ENCODE peak calls at places on chromosomes 2 and 18, in five cellular contexts. One of them, this sample, is unnamed.

GRCh38 chr2:99488587-99488998 is 1.2 kb downstream of the REV1 start:
- DNase-seq in CD8-positive, alpha-beta memory T cell: no peak
- DNase-seq in A549: no peak
- DNase-seq in brain microvascular endothelial cell: no peak
- DNase-seq in lung: no peak
- DNase-seq in this sample: no peak

GRCh38 chr18:63472380-63472779 is 4.4 kb upstream of the SERPINB5 start:
- DNase-seq in lung: no peak
- DNase-seq in A549: peak; percentile 23
- DNase-seq in CD8-positive, alpha-beta memory T cell: no peak
- DNase-seq in brain microvascular endothelial cell: no peak
- DNase-seq in this sample: no peak

GRCh38 chr2:10223932-10224720 is 78.6 kb upstream of the HPCAL1 start:
- DNase-seq in A549: no peak
- DNase-seq in brain microvascular endothelial cell: no peak
- DNase-seq in CD8-positive, alpha-beta memory T cell: no peak
- DNase-seq in lung: no peak
- DNase-seq in this sample: no peak

GRCh38 chr2:52264488-52264887 is 1232.6 kb upstream of the NRXN1 start:
- DNase-seq in lung: no peak
- DNase-seq in CD8-positive, alpha-beta memory T cell: no peak
- DNase-seq in brain microvascular endothelial cell: no peak
- DNase-seq in A549: no peak
- DNase-seq in this sample: no peak

GRCh38 chr2:224598669-224599068 is 13.5 kb upstream of the CUL3 start:
- DNase-seq in CD8-positive, alpha-beta memory T cell: no peak
- DNase-seq in brain microvascular endothelial cell: no peak
- DNase-seq in A549: no peak
- DNase-seq in lung: no peak
- DNase-seq in this sample: no peak

GRCh38 chr2:26952374-26952773 is 18.1 kb upstream of the MAPRE3 start:
- DNase-seq in brain microvascular endothelial cell: no peak
- DNase-seq in CD8-positive, alpha-beta memory T cell: no peak
- DNase-seq in lung: no peak
- DNase-seq in A549: no peak
- DNase-seq in this sample: no peak

GRCh38 chr2:202375006-202375610 is 1.0 kb upstream of the BMPR2 start:
- DNase-seq in A549: no peak
- DNase-seq in brain microvascular endothelial cell: peak; percentile 76
- DNase-seq in lung: peak; percentile 56
- DNase-seq in CD8-positive, alpha-beta memory T cell: peak; percentile 18
- DNase-seq in this sample: peak; percentile 33

GRCh38 chr2:118169359-118170005 is 81.2 kb downstream of the INSIG2 start:
- DNase-seq in CD8-positive, alpha-beta memory T cell: peak; percentile 7
- DNase-seq in lung: no peak
- DNase-seq in A549: no peak
- DNase-seq in brain microvascular endothelial cell: no peak
- DNase-seq in this sample: no peak

GRCh38 chr2:132754392-132754791 is 84.4 kb upstream of the LYPD1 start:
- DNase-seq in brain microvascular endothelial cell: no peak
- DNase-seq in CD8-positive, alpha-beta memory T cell: no peak
- DNase-seq in A549: no peak
- DNase-seq in lung: no peak
- DNase-seq in this sample: no peak

GRCh38 chr2:181354626-181355025 is 102.6 kb upstream of the ITGA4 start:
- DNase-seq in brain microvascular endothelial cell: peak; percentile 67
- DNase-seq in lung: no peak
- DNase-seq in CD8-positive, alpha-beta memory T cell: no peak
- DNase-seq in A549: peak; percentile 2
- DNase-seq in this sample: no peak

GRCh38 chr2:237310515-237311114 is 103.3 kb downstream of the COL6A3 start:
- DNase-seq in A549: peak; percentile 13
- DNase-seq in brain microvascular endothelial cell: peak; percentile 57
- DNase-seq in lung: no peak
- DNase-seq in CD8-positive, alpha-beta memory T cell: no peak
- DNase-seq in this sample: no peak
- H3K27ac ChIP-seq in A549: no peak overlapping the region
- H3K27ac ChIP-seq in brain microvascular endothelial cell: no peak overlapping the region
- H3K27ac ChIP-seq in lung: no peak overlapping the region
- H3K27ac ChIP-seq in CD8-positive, alpha-beta memory T cell: no peak overlapping the region
- H3K27ac ChIP-seq in this sample: no peak overlapping the region

GRCh38 chr2:15701991-15702390 is 110.3 kb downstream of the DDX1 start:
- DNase-seq in CD8-positive, alpha-beta memory T cell: no peak
- DNase-seq in A549: no peak
- DNase-seq in lung: no peak
- DNase-seq in brain microvascular endothelial cell: no peak
- DNase-seq in this sample: no peak

GRCh38 chr2:15702452-15702851 is 110.8 kb downstream of the DDX1 start:
- DNase-seq in brain microvascular endothelial cell: no peak
- DNase-seq in lung: no peak
- DNase-seq in A549: no peak
- DNase-seq in CD8-positive, alpha-beta memory T cell: no peak
- DNase-seq in this sample: no peak

GRCh38 chr2:15704086-15704787 is 112.6 kb downstream of the DDX1 start:
- DNase-seq in lung: no peak
- DNase-seq in A549: no peak
- DNase-seq in CD8-positive, alpha-beta memory T cell: no peak
- DNase-seq in brain microvascular endothelial cell: no peak
- DNase-seq in this sample: no peak

GRCh38 chr2:15704788-15705115 is 113.1 kb downstream of the DDX1 start:
- DNase-seq in lung: no peak
- DNase-seq in brain microvascular endothelial cell: no peak
- DNase-seq in A549: no peak
- DNase-seq in CD8-positive, alpha-beta memory T cell: no peak
- DNase-seq in this sample: no peak

GRCh38 chr2:15703365-15703869 is 111.7 kb downstream of the DDX1 start:
- DNase-seq in A549: no peak
- DNase-seq in CD8-positive, alpha-beta memory T cell: no peak
- DNase-seq in lung: no peak
- DNase-seq in brain microvascular endothelial cell: no peak
- DNase-seq in this sample: no peak
- H3K27ac ChIP-seq in A549: no peak overlapping the region
- H3K27ac ChIP-seq in CD8-positive, alpha-beta memory T cell: no peak overlapping the region
- H3K27ac ChIP-seq in lung: peak overlapping the region; percentile 38
- H3K27ac ChIP-seq in brain microvascular endothelial cell: no peak overlapping the region
- H3K27ac ChIP-seq in this sample: no peak overlapping the region

DNA sequence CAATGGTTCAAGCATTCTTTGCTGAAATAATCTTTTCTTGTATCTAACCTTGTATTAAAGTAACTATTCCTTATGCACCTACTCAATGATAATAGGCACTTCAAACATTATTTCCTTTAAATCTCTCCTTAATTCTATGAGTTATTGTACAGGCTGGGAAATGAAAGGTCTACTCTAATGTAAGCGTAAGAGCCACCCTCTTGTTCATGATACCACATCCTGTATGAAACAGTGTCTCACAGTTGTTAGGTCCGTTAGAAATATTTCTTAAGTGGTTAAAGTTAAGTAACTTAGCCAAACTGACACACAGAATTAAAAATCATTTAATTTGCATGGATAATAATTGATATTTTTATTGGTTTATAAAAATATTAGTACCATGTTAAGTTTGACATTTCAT is 162.5 kb upstream of the RPRM start:
- DNase-seq in A549: no peak
- DNase-seq in lung: no peak
- DNase-seq in CD8-positive, alpha-beta memory T cell: no peak
- DNase-seq in brain microvascular endothelial cell: no peak
- DNase-seq in this sample: no peak
- H3K27ac ChIP-seq in A549: no peak overlapping the region
- H3K27ac ChIP-seq in lung: no peak overlapping the region
- H3K27ac ChIP-seq in CD8-positive, alpha-beta memory T cell: no peak overlapping the region
- H3K27ac ChIP-seq in brain microvascular endothelial cell: no peak overlapping the region
- H3K27ac ChIP-seq in this sample: no peak overlapping the region

GRCh38 chr2:236341721-236342120 is 77.5 kb upstream of the ASB18 start:
- DNase-seq in brain microvascular endothelial cell: no peak
- DNase-seq in CD8-positive, alpha-beta memory T cell: no peak
- DNase-seq in lung: no peak
- DNase-seq in A549: no peak
- DNase-seq in this sample: no peak

GRCh38 chr2:236342951-236343350 is 78.7 kb upstream of the ASB18 start:
- DNase-seq in brain microvascular endothelial cell: no peak
- DNase-seq in lung: no peak
- DNase-seq in A549: no peak
- DNase-seq in CD8-positive, alpha-beta memory T cell: no peak
- DNase-seq in this sample: no peak

GRCh38 chr2:236342507-236342906 is 78.3 kb upstream of the ASB18 start:
- DNase-seq in brain microvascular endothelial cell: no peak
- DNase-seq in lung: no peak
- DNase-seq in CD8-positive, alpha-beta memory T cell: no peak
- DNase-seq in A549: no peak
- DNase-seq in this sample: no peak

GRCh38 chr2:236340251-236340650 is 76.0 kb upstream of the ASB18 start:
- DNase-seq in lung: no peak
- DNase-seq in brain microvascular endothelial cell: no peak
- DNase-seq in CD8-positive, alpha-beta memory T cell: no peak
- DNase-seq in A549: no peak
- DNase-seq in this sample: no peak

DNA sequence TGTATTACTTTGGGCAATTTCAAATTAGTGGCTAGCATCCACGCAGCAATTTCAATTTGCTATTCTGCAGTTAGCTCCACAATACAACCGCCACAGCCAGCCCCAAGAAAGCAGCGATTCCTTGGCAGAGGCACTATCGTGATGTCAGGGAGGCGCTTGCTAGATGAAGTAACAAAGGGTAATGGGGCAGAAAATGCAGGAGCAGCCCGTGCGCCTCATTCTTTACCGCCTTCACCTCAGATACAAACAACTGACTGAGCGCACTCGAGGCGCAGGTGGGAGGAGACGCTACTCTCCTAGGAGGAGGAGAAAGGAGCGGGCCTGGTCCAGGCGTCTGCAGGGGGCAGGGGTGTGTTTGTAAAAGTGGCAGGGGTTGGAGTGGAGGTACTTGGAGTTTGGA is 76.9 kb upstream of the ASB18 start:
- DNase-seq in A549: no peak
- DNase-seq in brain microvascular endothelial cell: no peak
- DNase-seq in lung: no peak
- DNase-seq in CD8-positive, alpha-beta memory T cell: no peak
- DNase-seq in this sample: no peak
- H3K27ac ChIP-seq in A549: no peak overlapping the region
- H3K27ac ChIP-seq in brain microvascular endothelial cell: no peak overlapping the region
- H3K27ac ChIP-seq in lung: no peak overlapping the region
- H3K27ac ChIP-seq in CD8-positive, alpha-beta memory T cell: no peak overlapping the region
- H3K27ac ChIP-seq in this sample: no peak overlapping the region

GRCh38 chr2:121152861-121153260 is 132.1 kb downstream of the TFCP2L1 start:
- DNase-seq in CD8-positive, alpha-beta memory T cell: no peak
- DNase-seq in A549: no peak
- DNase-seq in brain microvascular endothelial cell: no peak
- DNase-seq in lung: no peak
- DNase-seq in this sample: no peak
- H3K27ac ChIP-seq in CD8-positive, alpha-beta memory T cell: no peak overlapping the region
- H3K27ac ChIP-seq in A549: no peak overlapping the region
- H3K27ac ChIP-seq in brain microvascular endothelial cell: no peak overlapping the region
- H3K27ac ChIP-seq in lung: no peak overlapping the region
- H3K27ac ChIP-seq in this sample: no peak overlapping the region

GRCh38 chr2:105778344-105778607 is 33.6 kb downstream of the NCK2 start:
- DNase-seq in lung: no peak
- DNase-seq in CD8-positive, alpha-beta memory T cell: no peak
- DNase-seq in brain microvascular endothelial cell: no peak
- DNase-seq in A549: no peak
- DNase-seq in this sample: no peak
- H3K27ac ChIP-seq in lung: no peak overlapping the region
- H3K27ac ChIP-seq in CD8-positive, alpha-beta memory T cell: peak overlapping the region; percentile 8
- H3K27ac ChIP-seq in brain microvascular endothelial cell: no peak overlapping the region
- H3K27ac ChIP-seq in A549: no peak overlapping the region
- H3K27ac ChIP-seq in this sample: peak overlapping the region; percentile 69

DNA sequence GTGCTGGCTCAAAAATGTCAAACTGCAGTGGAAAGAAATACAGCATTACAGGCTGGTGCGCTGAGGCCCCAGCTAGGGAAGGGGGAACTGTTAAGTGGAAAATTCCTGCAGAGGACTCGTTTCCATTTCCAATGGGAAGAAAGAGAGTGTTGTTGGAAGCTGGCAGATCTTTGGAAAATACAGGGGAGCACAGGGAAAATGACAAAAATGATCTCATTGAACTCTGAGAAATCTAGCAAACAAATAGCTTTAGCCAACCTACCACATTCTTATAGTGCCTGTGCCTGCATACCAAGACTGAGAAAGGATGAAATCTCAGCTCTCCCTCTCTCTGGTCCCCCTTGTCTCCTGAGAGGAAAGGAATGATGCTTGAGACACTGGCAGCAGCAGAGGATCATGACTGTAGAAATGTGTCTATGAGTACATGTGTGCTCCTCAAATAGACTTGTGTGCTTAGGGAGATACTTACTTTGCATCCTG is 632.5 kb downstream of the NYAP2 start:
- DNase-seq in CD8-positive, alpha-beta memory T cell: no peak
- DNase-seq in lung: no peak
- DNase-seq in brain microvascular endothelial cell: no peak
- DNase-seq in A549: no peak
- DNase-seq in this sample: no peak
- H3K27ac ChIP-seq in CD8-positive, alpha-beta memory T cell: no peak overlapping the region
- H3K27ac ChIP-seq in lung: no peak overlapping the region
- H3K27ac ChIP-seq in brain microvascular endothelial cell: peak overlapping the region; percentile 76
- H3K27ac ChIP-seq in A549: peak overlapping the region; percentile 90
- H3K27ac ChIP-seq in this sample: no peak overlapping the region

GRCh38 chr2:22944141-22944540 is 440.8 kb upstream of the KLHL29 start:
- DNase-seq in CD8-positive, alpha-beta memory T cell: no peak
- DNase-seq in brain microvascular endothelial cell: no peak
- DNase-seq in A549: no peak
- DNase-seq in lung: no peak
- DNase-seq in this sample: no peak
- H3K27ac ChIP-seq in CD8-positive, alpha-beta memory T cell: no peak overlapping the region
- H3K27ac ChIP-seq in brain microvascular endothelial cell: no peak overlapping the region
- H3K27ac ChIP-seq in A549: no peak overlapping the region
- H3K27ac ChIP-seq in lung: no peak overlapping the region
- H3K27ac ChIP-seq in this sample: no peak overlapping the region

DNA sequence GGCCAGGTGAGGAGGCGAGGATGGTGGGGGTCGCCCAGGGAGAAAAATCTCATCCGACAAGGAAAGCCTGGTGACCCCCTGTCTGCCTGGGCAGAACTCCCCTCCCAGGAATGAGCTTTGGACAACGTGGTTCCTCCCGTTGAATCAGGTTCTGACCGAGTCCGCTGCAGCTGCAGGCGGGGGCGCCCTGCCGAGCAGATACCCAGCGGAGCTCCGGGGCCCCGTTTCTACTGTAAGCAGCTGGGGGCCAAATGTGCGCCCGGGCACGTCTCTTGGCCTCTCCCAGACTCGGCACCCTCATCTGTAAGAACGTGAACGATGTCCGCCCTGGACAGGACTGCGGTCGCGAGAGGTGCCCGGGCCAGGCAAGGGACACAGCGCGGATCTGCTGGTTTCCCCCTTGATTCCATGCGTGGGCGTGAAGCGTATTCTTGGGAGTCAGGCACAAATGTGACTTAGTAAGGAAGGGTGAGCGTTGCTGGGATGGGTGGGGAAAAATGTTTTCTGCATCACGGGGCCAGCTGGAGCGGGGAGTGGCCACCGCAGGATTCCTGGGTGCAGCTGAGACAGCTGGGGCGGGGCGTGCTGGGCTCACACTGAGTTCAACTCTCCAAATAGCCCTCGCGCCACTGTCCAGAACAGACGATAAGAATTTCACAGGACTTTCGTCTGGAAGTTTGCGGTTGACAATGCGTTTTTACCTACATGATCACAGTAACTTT is 20.2 kb upstream of the TUBB6 start:
- DNase-seq in CD8-positive, alpha-beta memory T cell: no peak
- DNase-seq in A549: peak; percentile 36
- DNase-seq in brain microvascular endothelial cell: peak; percentile 98
- DNase-seq in lung: peak; percentile 85
- DNase-seq in this sample: no peak
- H3K27ac ChIP-seq in CD8-positive, alpha-beta memory T cell: no peak overlapping the region
- H3K27ac ChIP-seq in A549: peak overlapping the region; percentile 66
- H3K27ac ChIP-seq in brain microvascular endothelial cell: peak overlapping the region; percentile 90
- H3K27ac ChIP-seq in lung: peak overlapping the region; percentile 63
- H3K27ac ChIP-seq in this sample: no peak overlapping the region